ENCODE peak calls at places on chromosomes 2 and 18, in eight cellular contexts. U is NCI-H345; I is DMS79; E is GM13976; T is activated CD4-positive, CD25-positive, alpha-beta regulatory T cell treated with anti-CD3 and anti-CD28 coated beads, Interleukin-2, amount 50 U/mL, for 72 hours; M is T1000; G is GF-D8; Q is activated CD4-positive, alpha-beta T cell treated with anti-CD3 and anti-CD28 coated beads, Interleukin-2, amount 50 U/mL, for 4 hours. B is an unnamed sample.

GRCh38 chr18:7370812-7371211 is 139.9 kb downstream of the LRRC30 start:
- DNase-seq in U (no peak), I (no peak), E (no peak), T (no peak), M (no peak), G (peak), Q (no peak), B (no peak)

GRCh38 chr18:12007063-12007462 is 25.8 kb downstream of the IMPA2 start:
- DNase-seq in U (no peak), I (no peak), E (no peak), T (no peak), M (no peak), G (no peak), Q (no peak), B (no peak)

GRCh38 chr2:56386657-56387056 is 202.9 kb downstream of the CCDC85A start:
- DNase-seq in U (no peak), I (no peak), E (no peak), T (no peak), M (no peak), G (no peak), Q (no peak), B (no peak)

GRCh38 chr2:70918016-70918415 is 17.7 kb upstream of the ATP6V1B1 start:
- DNase-seq in U (no peak), I (no peak), E (no peak), T (no peak), M (no peak), G (no peak), Q (no peak), B (no peak)

GRCh38 chr2:196685792-196686191 is 46.3 kb downstream of the CCDC150 start:
- DNase-seq in U (no peak), I (no peak), E (no peak), T (no peak), M (no peak), G (no peak), Q (no peak), B (no peak)

GRCh38 chr2:234401376-234401775 is 95.5 kb downstream of the ARL4C start:
- DNase-seq in U (no peak), I (no peak), E (no peak), T (no peak), M (no peak), G (no peak), Q (no peak), B (no peak)

GRCh38 chr2:121088251-121089004 is 196.6 kb downstream of the TFCP2L1 start:
- DNase-seq in U (no peak), I (peak), E (no peak), T (no peak), M (no peak), G (no peak), Q (no peak), B (no peak)

GRCh38 chr2:191031256-191031655 is 17.3 kb upstream of the STAT1 start:
- DNase-seq in U (no peak), I (no peak), E (no peak), T (no peak), M (no peak), G (no peak), Q (no peak), B (no peak)

GRCh38 chr2:231138699-231139098 is 13.9 kb upstream of the HTR2B start:
- DNase-seq in U (peak), I (no peak), E (no peak), T (no peak), M (no peak), G (no peak), Q (no peak), B (no peak)

GRCh38 chr2:148338544-148338943 is 306.0 kb upstream of the EPC2 start:
- DNase-seq in U (no peak), I (no peak), E (no peak), T (no peak), M (no peak), G (no peak), Q (no peak), B (no peak)

GRCh38 chr2:198040820-198041219 is 236.4 kb downstream of the PLCL1 start:
- DNase-seq in U (no peak), I (no peak), E (no peak), T (no peak), M (no peak), G (no peak), Q (no peak), B (no peak)

GRCh38 chr2:224472137-224472536 is 70.2 kb upstream of the FAM124B start:
- DNase-seq in U (no peak), I (no peak), E (no peak), T (no peak), M (no peak), G (no peak), Q (no peak), B (no peak)

GRCh38 chr18:44411971-44412370 is 268.7 kb upstream of the SETBP1 start:
- DNase-seq in U (no peak), I (no peak), E (no peak), T (no peak), M (peak), G (no peak), Q (no peak), B (no peak)

GRCh38 chr2:120982598-120982997 is 246.9 kb downstream of the GLI2 start:
- DNase-seq in U (no peak), I (no peak), E (no peak), T (no peak), M (no peak), G (no peak), Q (no peak), B (no peak)

GRCh38 chr2:9310390-9310789 is 103.8 kb downstream of the ASAP2 start:
- DNase-seq in U (no peak), I (no peak), E (no peak), T (no peak), M (no peak), G (no peak), Q (no peak), B (no peak)

GRCh38 chr2:14401838-14402237 is 230.7 kb upstream of the LRATD1 start:
- DNase-seq in U (peak), I (peak), E (no peak), T (no peak), M (no peak), G (no peak), Q (no peak), B (peak)